ENCODE peak calls at places on chromosome 3, in ten cellular contexts. H, P, D, B, J, O, R, C, I and M are unnamed samples.

GRCh38 chr3:114860526-114860925 is 286.6 kb downstream of the ZBTB20 start:
- DNase-seq in H (no peak), P (no peak), D (no peak), B (no peak), J (no peak), O (no peak), R (no peak), C (no peak), I (no peak), M (no peak)

GRCh38 chr3:197829397-197830045 is 38.5 kb downstream of the LRCH3 start:
- DNase-seq in H (no peak), P (no peak), D (no peak), B (no peak), J (no peak), O (no peak), R (no peak), C (no peak), I (no peak), M (no peak)

GRCh38 chr3:184757010-184757651 is 45.3 kb upstream of the MAGEF1 start:
- DNase-seq in H (peak; percentile 95), P (no peak), D (no peak), B (peak; percentile 91), J (no peak), O (no peak), R (peak; percentile 33), C (no peak), I (no peak), M (no peak)

GRCh38 chr3:194964809-194965208 is 279.1 kb downstream of the FAM43A start:
- DNase-seq in H (no peak), P (no peak), D (no peak), B (peak; percentile 4), J (no peak), O (no peak), R (no peak), C (no peak), I (no peak), M (no peak)

GRCh38 chr3:59480486-59480995 is 430.7 kb upstream of the CFAP20DC start:
- DNase-seq in H (peak; percentile 58), P (peak; percentile 21), D (no peak), B (no peak), J (no peak), O (no peak), R (no peak), C (no peak), I (no peak), M (no peak)

GRCh38 chr3:70861234-70861633 is 548.8 kb upstream of the MDFIC2 start:
- DNase-seq in H (no peak), P (no peak), D (no peak), B (no peak), J (no peak), O (no peak), R (peak; percentile 70), C (no peak), I (no peak), M (no peak)

GRCh38 chr3:44476181-44476599 is 1.3 kb downstream of the ZNF445 start:
- DNase-seq in H (no peak), P (peak; percentile 25), D (no peak), B (no peak), J (no peak), O (no peak), R (peak; percentile 37), C (no peak), I (no peak), M (no peak)

GRCh38 chr3:16452265-16452664 is 61.2 kb downstream of the RFTN1 start:
- DNase-seq in H (no peak), P (no peak), D (no peak), B (no peak), J (no peak), O (no peak), R (peak; percentile 57), C (no peak), I (no peak), M (no peak)

GRCh38 chr3:103495186-103495585 is 1060.4 kb downstream of the ZPLD1 start:
- DNase-seq in H (no peak), P (no peak), D (no peak), B (no peak), J (no peak), O (no peak), R (no peak), C (no peak), I (no peak), M (no peak)

GRCh38 chr3:133127381-133127780 is 89.2 kb downstream of the TMEM108 start:
- DNase-seq in H (no peak), P (no peak), D (no peak), B (no peak), J (no peak), O (no peak), R (no peak), C (no peak), I (no peak), M (no peak)

GRCh38 chr3:42529463-42529862 is 27.0 kb downstream of the VIPR1 start:
- DNase-seq in H (no peak), P (no peak), D (no peak), B (no peak), J (no peak), O (no peak), R (no peak), C (peak; percentile 27), I (no peak), M (no peak)

GRCh38 chr3:84547971-84548970 is 410.5 kb upstream of the CADM2 start:
- DNase-seq in H (no peak), P (peak; percentile 17), D (peak; percentile 77), B (peak; percentile 52), J (peak; percentile 78), O (peak; percentile 21), R (peak; percentile 2), C (no peak), I (peak; percentile 18), M (peak; percentile 27)

GRCh38 chr3:61889259-61889658 is 327.9 kb downstream of the PTPRG start:
- DNase-seq in H (no peak), P (no peak), D (no peak), B (no peak), J (no peak), O (no peak), R (no peak), C (no peak), I (no peak), M (no peak)

GRCh38 chr3:42539871-42540714 is 37.6 kb downstream of the VIPR1 start:
- DNase-seq in H (no peak), P (peak; percentile 85), D (peak; percentile 95), B (peak; percentile 61), J (peak; percentile 44), O (peak; percentile 81), R (no peak), C (peak; percentile 78), I (peak; percentile 65), M (peak; percentile 38)

GRCh38 chr3:37571269-37571668 is 290.4 kb upstream of the CTDSPL start:
- DNase-seq in H (no peak), P (no peak), D (no peak), B (no peak), J (no peak), O (no peak), R (no peak), C (no peak), I (no peak), M (no peak)

DNA sequence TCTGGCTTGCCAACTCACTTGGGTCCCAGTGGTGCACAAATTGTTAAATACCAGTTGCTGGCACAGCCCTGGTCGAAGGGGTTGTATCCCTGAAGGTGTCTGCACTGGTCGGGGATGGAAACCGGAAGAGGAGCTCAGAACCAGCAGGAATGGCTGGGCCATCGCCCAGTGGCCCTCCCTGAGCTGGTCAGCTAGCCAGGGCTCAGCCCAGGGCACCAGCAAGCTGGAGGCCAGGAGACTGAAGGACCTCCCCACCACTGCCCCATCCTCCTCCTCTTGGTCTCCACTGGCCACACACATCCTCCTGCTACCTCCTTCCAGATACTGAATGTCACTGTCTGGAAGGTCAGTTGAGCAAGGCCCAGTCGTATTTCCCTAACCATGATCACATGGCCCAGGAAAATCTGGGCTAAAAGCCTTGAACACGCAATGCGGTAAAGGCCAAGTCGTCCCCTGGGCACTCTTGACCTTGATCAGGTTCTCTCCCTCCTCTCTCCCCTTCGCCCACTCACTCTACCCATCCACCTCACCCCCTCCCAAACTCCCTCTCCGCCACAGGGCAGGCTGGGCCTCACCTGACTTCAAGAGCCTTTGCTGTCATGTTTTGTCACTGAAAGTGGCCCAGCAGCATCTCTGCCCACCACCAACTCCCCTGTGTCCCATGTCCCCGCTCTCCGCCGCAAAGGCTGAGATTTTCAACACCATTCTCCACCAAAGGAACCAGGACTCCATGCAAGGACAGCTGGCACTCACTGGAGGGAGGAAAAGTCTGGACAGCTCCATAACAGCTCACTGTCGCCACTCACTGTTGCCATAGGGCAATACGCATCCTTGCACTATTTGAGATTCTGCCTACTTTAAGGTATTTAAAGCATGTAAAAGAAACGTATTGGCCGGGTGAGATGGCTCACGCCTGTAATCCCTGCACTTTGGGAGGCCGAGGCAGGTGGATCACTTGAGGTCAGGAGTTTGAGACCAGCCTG is 12.1 kb downstream of the ZDHHC19 start:
- DNase-seq in H (no peak), P (no peak), D (no peak), B (no peak), J (no peak), O (no peak), R (no peak), C (no peak), I (no peak), M (no peak)
- TF ChIP-seq CTCF in H (peak; percentile 9), P (peak; percentile 20), D (no peak), B (no peak), J (peak; percentile 35), O (no peak), R (peak; percentile 36), C (peak; percentile 34), I (no peak), M (no peak)

GRCh38 chr3:154148541-154148940 is 27.4 kb downstream of the ARHGEF26 start:
- DNase-seq in H (no peak), P (no peak), D (no peak), B (no peak), J (no peak), O (no peak), R (no peak), C (no peak), I (no peak), M (no peak)
- TF ChIP-seq CTCF in H (no peak), P (no peak), D (no peak), B (no peak), J (no peak), O (no peak), R (no peak), C (no peak), I (no peak), M (no peak)

GRCh38 chr3:135762188-135762853 is 203.2 kb upstream of the PPP2R3A start:
- DNase-seq in H (no peak), P (no peak), D (peak; percentile 28), B (no peak), J (no peak), O (no peak), R (no peak), C (no peak), I (no peak), M (peak; percentile 25)
- TF ChIP-seq CTCF in H (no peak), P (no peak), D (no peak), B (no peak), J (peak; percentile 13), O (no peak), R (no peak), C (no peak), I (no peak), M (no peak)

DNA sequence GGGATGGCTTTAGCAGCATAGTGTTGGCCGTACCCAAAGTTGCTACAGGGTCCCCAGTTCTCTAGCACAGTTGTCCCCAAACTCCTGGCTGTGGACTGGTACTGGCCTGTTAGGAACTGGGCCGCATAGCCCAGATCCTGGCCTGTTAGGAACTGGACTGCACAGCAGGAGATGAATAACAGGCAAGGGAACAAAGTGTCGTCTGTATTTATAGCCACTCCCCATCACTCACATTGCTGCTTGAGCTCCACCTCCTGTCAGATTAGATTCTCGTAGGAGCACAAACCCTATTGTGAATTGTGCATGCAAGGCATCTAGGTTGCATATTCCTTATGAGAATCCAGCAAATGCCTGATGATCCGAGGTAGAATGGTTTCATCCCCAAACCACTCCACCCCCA is 604.0 kb upstream of the LMCD1 start:
- DNase-seq in H (no peak), P (no peak), D (no peak), B (no peak), J (no peak), O (no peak), R (no peak), C (no peak), I (no peak), M (no peak)
- TF ChIP-seq CTCF in H (no peak), P (no peak), D (no peak), B (no peak), J (no peak), O (no peak), R (no peak), C (no peak), I (no peak), M (no peak)